ENCODE peak calls at places on chromosomes 13 and 19, in seven cellular contexts. P, N, H, R, K, W and J are unnamed samples.

GRCh38 chr19:48928164-48929005 is 5.1 kb upstream of the DHDH start:
- DNase-seq in P (no peak), N (peak), H (peak), R (no peak), K (no peak), W (no peak), J (no peak)

GRCh38 chr19:47445937-47446402 is 25.7 kb downstream of the SLC8A2 start:
- DNase-seq in P (peak), N (peak), H (peak), R (peak), K (no peak), W (no peak), J (peak)

GRCh38 chr13:31119966-31120733 is 41.6 kb downstream of the HSPH1 start:
- DNase-seq in P (no peak), N (peak), H (no peak), R (no peak), K (peak), W (no peak), J (no peak)

GRCh38 chr13:43085545-43085944 is 62.2 kb downstream of the DNAJC15 start:
- DNase-seq in P (peak), N (peak), H (no peak), R (peak), K (no peak), W (no peak), J (no peak)

GRCh38 chr19:49344516-49345423 is 9.6 kb downstream of the CD37 start:
- DNase-seq in P (no peak), N (no peak), H (no peak), R (no peak), K (no peak), W (no peak), J (no peak)

GRCh38 chr19:16371540-16371986 is 46.9 kb downstream of the KLF2 start:
- DNase-seq in P (no peak), N (no peak), H (peak), R (peak), K (peak), W (no peak), J (no peak)

GRCh38 chr19:6223461-6224307 is 56.1 kb downstream of the MLLT1 start:
- DNase-seq in P (no peak), N (no peak), H (peak), R (no peak), K (no peak), W (no peak), J (no peak)

GRCh38 chr19:28746486-28746885 is 466.5 kb downstream of the UQCRFS1 start:
- DNase-seq in P (no peak), N (no peak), H (no peak), R (no peak), K (no peak), W (no peak), J (no peak)

GRCh38 chr13:27617801-27618411 is 2.4 kb downstream of the LNX2 start:
- DNase-seq in P (no peak), N (no peak), H (peak), R (no peak), K (no peak), W (no peak), J (no peak)

GRCh38 chr13:109160357-109160756 is 530.9 kb downstream of the MYO16 start:
- DNase-seq in P (no peak), N (no peak), H (no peak), R (no peak), K (no peak), W (no peak), J (no peak)

GRCh38 chr19:2171349-2172145 is 7.8 kb downstream of the DOT1L start:
- DNase-seq in P (no peak), N (peak), H (peak), R (peak), K (no peak), W (no peak), J (no peak)

GRCh38 chr19:18468517-18468916 is 30.6 kb upstream of the ISYNA1 start:
- DNase-seq in P (no peak), N (no peak), H (peak), R (no peak), K (no peak), W (no peak), J (no peak)

GRCh38 chr13:58018865-58019264 is 387.3 kb downstream of the PCDH17 start:
- DNase-seq in P (no peak), N (no peak), H (no peak), R (no peak), K (no peak), W (no peak), J (no peak)

GRCh38 chr19:47881757-47882156 is 4.4 kb downstream of the SULT2A1 start:
- DNase-seq in P (no peak), N (no peak), H (no peak), R (no peak), K (no peak), W (no peak), J (no peak)

GRCh38 chr13:40665061-40665753 is 1.2 kb downstream of the FOXO1 start:
- DNase-seq in P (no peak), N (no peak), H (peak), R (peak), K (no peak), W (peak), J (no peak)

GRCh38 chr19:54506079-54506478 is 3.4 kb downstream of the LAIR2 start:
- DNase-seq in P (no peak), N (no peak), H (no peak), R (no peak), K (no peak), W (no peak), J (no peak)

GRCh38 chr13:73025212-73026012 is 33.4 kb upstream of the KLF5 start:
- DNase-seq in P (peak), N (peak), H (no peak), R (no peak), K (no peak), W (no peak), J (no peak)

GRCh38 chr13:66612983-66613382 is 617.2 kb downstream of the PCDH9 start:
- DNase-seq in P (no peak), N (no peak), H (no peak), R (no peak), K (no peak), W (no peak), J (no peak)